ENCODE peak calls at places on chromosome 12, in nine cellular contexts. D is tibial nerve; F is dorsolateral prefrontal cortex; J is H9; M is CD4-positive, alpha-beta memory T cell; O is GM23338; P is cardiac muscle cell; V is A549; B is fibroblast of lung. U is an unnamed sample.
A peak's percentile ranks its signal among the peaks of the same experiment; 100 is the strongest.

GRCh38 chr12:131828671-131829350 is 618 bp downstream of the MMP17 start:
- DNase-seq in F (no peak), V (peak; percentile 70), D (no peak), P (peak; percentile 21), B (no peak), J (peak; percentile 51), M (no peak), O (peak; percentile 62), U (no peak)

GRCh38 chr12:751192-751827 is 1.1 kb upstream of the WNK1 start:
- DNase-seq in O (peak; percentile 99), B (peak; percentile 96), D (peak; percentile 88), P (peak; percentile 98), J (peak; percentile 98), F (peak; percentile 90), V (peak; percentile 99), M (peak; percentile 83), U (peak; percentile 64)

GRCh38 chr12:50764861-50765324 is 992 bp downstream of the ATF1 start:
- DNase-seq in P (peak; percentile 59), M (peak; percentile 76), B (peak; percentile 58), J (no peak), V (peak; percentile 72), O (no peak), F (peak; percentile 31), D (peak; percentile 19), U (peak; percentile 68)

GRCh38 chr12:65443038-65443437 is 164.6 kb downstream of the MSRB3 start:
- DNase-seq in B (no peak), F (no peak), P (no peak), D (no peak), J (no peak), V (no peak), M (no peak), O (no peak), U (no peak)

GRCh38 chr12:54139030-54139429 is 49.8 kb downstream of the SMUG1 start:
- DNase-seq in B (no peak), M (no peak), J (no peak), V (no peak), F (no peak), P (no peak), O (no peak), D (no peak), U (no peak)

GRCh38 chr12:65918057-65918456 is 93.8 kb downstream of the HMGA2 start:
- DNase-seq in B (no peak), O (no peak), J (no peak), V (no peak), F (no peak), D (no peak), P (no peak), M (no peak), U (no peak)

GRCh38 chr12:131854861-131855476 is 26.8 kb downstream of the MMP17 start:
- DNase-seq in M (no peak), P (no peak), O (no peak), V (peak; percentile 30), D (no peak), F (no peak), J (no peak), B (no peak), U (no peak)

GRCh38 chr12:96054262-96054645 is 18.9 kb upstream of the LTA4H start:
- DNase-seq in D (no peak), J (no peak), P (no peak), O (no peak), V (no peak), M (no peak), F (no peak), B (peak; percentile 34), U (no peak)

GRCh38 chr12:39617887-39618286 is 1.7 kb downstream of the ABCD2 start:
- DNase-seq in O (no peak), V (no peak), P (no peak), D (no peak), B (no peak), F (no peak), J (no peak), M (no peak), U (no peak)

GRCh38 chr12:121110211-121110940 is 22.3 kb upstream of the P2RX7 start:
- DNase-seq in J (peak; percentile 79), V (peak; percentile 74), B (peak; percentile 78), D (peak; percentile 68), P (peak; percentile 72), F (peak; percentile 68), O (peak; percentile 85), M (no peak), U (peak; percentile 79)

GRCh38 chr12:22687677-22688076 is 62.7 kb downstream of the ETNK1 start:
- DNase-seq in D (no peak), V (no peak), O (no peak), B (peak; percentile 62), P (no peak), J (no peak), F (no peak), M (no peak), U (no peak)

GRCh38 chr12:99765469-99766114 is 118.0 kb downstream of the GARIN6 start:
- DNase-seq in B (no peak), M (no peak), V (no peak), P (no peak), D (no peak), F (no peak), J (no peak), O (no peak), U (no peak)

GRCh38 chr12:29796823-29797263 is 13.1 kb upstream of the TMTC1 start:
- DNase-seq in M (no peak), V (no peak), J (no peak), F (no peak), P (no peak), O (no peak), B (peak; percentile 97), D (peak; percentile 56), U (no peak)

GRCh38 chr12:18158774-18159557 is 69.0 kb upstream of the RERGL start:
- DNase-seq in M (no peak), D (peak; percentile 44), V (peak; percentile 50), B (peak; percentile 47), O (peak; percentile 87), J (peak; percentile 41), P (peak; percentile 58), F (no peak), U (no peak)

GRCh38 chr12:27709932-27710591 is 570 bp upstream of the MRPS35 start:
- DNase-seq in F (no peak), P (peak; percentile 6), V (peak; percentile 68), J (no peak), D (peak; percentile 9), M (no peak), O (no peak), B (peak; percentile 78), U (peak; percentile 67)

GRCh38 chr12:97140355-97140754 is 233.3 kb downstream of the NEDD1 start:
- DNase-seq in O (no peak), M (no peak), B (no peak), F (no peak), P (no peak), V (no peak), J (no peak), D (no peak), U (no peak)

GRCh38 chr12:123055281-123055766 is 74.8 kb downstream of the ARL6IP4 start:
- DNase-seq in J (no peak), P (no peak), D (no peak), M (no peak), F (no peak), O (no peak), B (peak; percentile 34), V (no peak), U (no peak)

GRCh38 chr12:93116632-93117031 is 187.5 kb upstream of the EEA1 start:
- DNase-seq in M (no peak), D (no peak), J (no peak), P (no peak), B (no peak), F (no peak), V (no peak), O (no peak), U (no peak)

GRCh38 chr12:93115198-93115601 is 186.1 kb upstream of the EEA1 start:
- DNase-seq in J (no peak), M (no peak), B (peak; percentile 71), F (no peak), D (no peak), V (no peak), P (peak; percentile 22), O (no peak), U (no peak)

GRCh38 chr12:93113317-93114006 is 184.4 kb upstream of the EEA1 start:
- DNase-seq in D (no peak), O (no peak), V (no peak), M (no peak), P (peak; percentile 89), J (no peak), F (no peak), B (no peak), U (no peak)

GRCh38 chr12:93111791-93112208 is 182.7 kb upstream of the EEA1 start:
- DNase-seq in M (no peak), O (no peak), J (no peak), F (no peak), V (no peak), P (no peak), B (no peak), D (no peak), U (no peak)

GRCh38 chr12:93115646-93116045 is 186.6 kb upstream of the EEA1 start:
- DNase-seq in F (no peak), V (no peak), P (no peak), B (peak; percentile 79), J (no peak), M (no peak), D (no peak), O (no peak), U (no peak)
- H3K27ac ChIP-seq in F (no peak overlapping the region), V (no peak overlapping the region), P (peak overlapping the region; percentile 95), B (no peak overlapping the region), J (no peak overlapping the region), M (no peak overlapping the region), D (no peak overlapping the region), O (no peak overlapping the region), U (peak overlapping the region; percentile 73)

GRCh38 chr12:45075575-45076282 is 24.8 kb upstream of the DBX2 start:
- DNase-seq in M (no peak), J (no peak), F (no peak), V (no peak), D (no peak), O (no peak), P (no peak), B (no peak), U (no peak)
- H3K27ac ChIP-seq in M (no peak overlapping the region), J (no peak overlapping the region), F (no peak overlapping the region), V (no peak overlapping the region), D (no peak overlapping the region), O (peak overlapping the region; percentile 92), P (no peak overlapping the region), B (no peak overlapping the region), U (no peak overlapping the region)

DNA sequence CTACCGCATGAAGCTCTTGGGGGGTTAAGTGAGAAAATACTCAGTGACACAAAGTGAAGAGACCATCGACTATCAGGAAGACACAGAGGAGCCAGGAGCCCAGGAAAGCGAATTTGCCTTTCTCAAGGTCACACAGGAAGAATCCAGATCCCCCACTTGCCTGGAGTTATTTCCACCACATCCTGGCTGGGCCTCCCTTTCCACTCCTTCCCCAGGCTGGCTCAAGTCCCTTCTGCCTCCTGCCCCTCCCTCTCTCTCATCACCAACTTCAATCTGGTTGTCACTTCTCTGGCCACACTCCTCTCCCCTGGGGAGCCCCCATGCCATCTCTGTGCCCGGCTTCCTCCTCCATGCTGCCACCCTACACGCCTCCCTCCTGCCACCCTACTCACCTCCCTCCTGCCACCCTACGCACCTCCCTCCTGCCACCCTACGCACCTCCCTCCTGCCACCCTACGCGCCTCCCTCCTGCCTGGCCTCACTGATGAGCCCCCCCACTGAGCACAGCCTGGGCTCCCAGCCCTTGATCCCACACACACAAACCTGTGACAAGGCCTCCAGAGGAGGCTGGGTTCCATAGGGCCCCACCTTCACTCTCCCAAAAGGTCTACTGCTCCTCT is 6.3 kb downstream of the SCNN1A start:
- DNase-seq in D (no peak), P (no peak), M (no peak), B (no peak), O (no peak), V (no peak), F (no peak), J (no peak), U (no peak)
- H3K27ac ChIP-seq in D (peak overlapping the region; percentile 9), P (no peak overlapping the region), M (no peak overlapping the region), B (no peak overlapping the region), O (no peak overlapping the region), V (peak overlapping the region; percentile 99), F (no peak overlapping the region), J (no peak overlapping the region), U (no peak overlapping the region)

GRCh38 chr12:43760396-43760795 is 1.6 kb downstream of the IRAK4 start:
- DNase-seq in V (no peak), O (no peak), P (no peak), B (no peak), D (no peak), F (no peak), J (no peak), M (no peak), U (no peak)
- H3K27ac ChIP-seq in V (no peak overlapping the region), O (no peak overlapping the region), P (no peak overlapping the region), B (no peak overlapping the region), D (no peak overlapping the region), F (no peak overlapping the region), J (no peak overlapping the region), M (peak overlapping the region; percentile 93), U (no peak overlapping the region)

U was measured in ascending aorta.